ENCODE peak calls at places on chromosomes 3 and 15, in four cellular contexts. L, A, Q and P are unnamed samples.

GRCh38 chr3:112687214-112687613 is 46.3 kb upstream of the CCDC80 start:
- DNase-seq in Q (no peak), L (no peak), A (no peak), P (no peak)

GRCh38 chr15:100095896-100096600 is 245.7 kb downstream of the ADAMTS17 start:
- DNase-seq in L (no peak), A (no peak), Q (no peak), P (no peak)

GRCh38 chr15:43550527-43551363 is 33.3 kb downstream of the MAP1A start:
- DNase-seq in A (peak; percentile 59), Q (no peak), L (no peak), P (no peak)

GRCh38 chr3:48268381-48268935 is 27.6 kb downstream of the ZNF589 start:
- DNase-seq in Q (peak; percentile 16), L (no peak), A (no peak), P (no peak)

GRCh38 chr15:88605507-88606436 is 15.4 kb upstream of the AEN start:
- DNase-seq in Q (no peak), A (peak; percentile 29), L (peak; percentile 64), P (peak; percentile 91)

GRCh38 chr3:25603703-25604102 is 61.0 kb downstream of the TOP2B start:
- DNase-seq in L (no peak), Q (no peak), A (no peak), P (no peak)

GRCh38 chr3:189324538-189325138 is 152.9 kb downstream of the TPRG1 start:
- DNase-seq in A (peak; percentile 72), Q (peak; percentile 94), L (no peak), P (no peak)

GRCh38 chr3:49662720-49663413 is 11.3 kb upstream of the APEH start:
- DNase-seq in Q (no peak), A (no peak), L (no peak), P (no peak)

GRCh38 chr15:50821476-50821875 is 56.0 kb upstream of the SPPL2A start:
- DNase-seq in Q (no peak), L (no peak), A (no peak), P (no peak)

GRCh38 chr15:41603411-41603935 is 44.5 kb downstream of the TYRO3 start:
- DNase-seq in A (no peak), L (peak; percentile 26), Q (no peak), P (no peak)

GRCh38 chr3:14565791-14566588 is 25.8 kb upstream of the GRIP2 start:
- DNase-seq in Q (no peak), A (peak; percentile 26), L (no peak), P (no peak)

GRCh38 chr3:52453496-52454234 is at the start of gene TNNC1:
- DNase-seq in Q (no peak), L (no peak), A (no peak), P (no peak)

GRCh38 chr3:23094890-23095462 is 108.2 kb upstream of the UBE2E2 start:
- DNase-seq in L (no peak), A (peak; percentile 7), Q (no peak), P (no peak)

GRCh38 chr3:188164248-188164687 is 10.3 kb downstream of the LPP start:
- DNase-seq in A (no peak), L (no peak), Q (no peak), P (no peak)

GRCh38 chr3:14430706-14431470 is 28.5 kb downstream of the SLC6A6 start:
- DNase-seq in A (no peak), L (no peak), Q (no peak), P (no peak)

GRCh38 chr15:96418146-96418545 is 87.6 kb downstream of the NR2F2 start:
- DNase-seq in L (no peak), A (no peak), Q (no peak), P (no peak)

GRCh38 chr15:90037510-90037860 is 36.4 kb downstream of the ZNF710 start:
- DNase-seq in Q (no peak), L (no peak), A (peak; percentile 78), P (no peak)

GRCh38 chr3:160611141-160611540 is 45.8 kb upstream of the KPNA4 start:
- DNase-seq in Q (no peak), A (no peak), L (no peak), P (no peak)

GRCh38 chr3:50410185-50410584 is 50.9 kb upstream of the TMEM115 start:
- DNase-seq in Q (no peak), L (no peak), A (no peak), P (no peak)

GRCh38 chr15:84859143-84859542 is 25.3 kb upstream of the SLC28A1 start:
- DNase-seq in L (no peak), A (no peak), Q (no peak), P (no peak)

GRCh38 chr3:191136347-191136746 is 62.7 kb upstream of the OSTN start:
- DNase-seq in A (peak; percentile 18), L (no peak), Q (no peak), P (no peak)

DNA sequence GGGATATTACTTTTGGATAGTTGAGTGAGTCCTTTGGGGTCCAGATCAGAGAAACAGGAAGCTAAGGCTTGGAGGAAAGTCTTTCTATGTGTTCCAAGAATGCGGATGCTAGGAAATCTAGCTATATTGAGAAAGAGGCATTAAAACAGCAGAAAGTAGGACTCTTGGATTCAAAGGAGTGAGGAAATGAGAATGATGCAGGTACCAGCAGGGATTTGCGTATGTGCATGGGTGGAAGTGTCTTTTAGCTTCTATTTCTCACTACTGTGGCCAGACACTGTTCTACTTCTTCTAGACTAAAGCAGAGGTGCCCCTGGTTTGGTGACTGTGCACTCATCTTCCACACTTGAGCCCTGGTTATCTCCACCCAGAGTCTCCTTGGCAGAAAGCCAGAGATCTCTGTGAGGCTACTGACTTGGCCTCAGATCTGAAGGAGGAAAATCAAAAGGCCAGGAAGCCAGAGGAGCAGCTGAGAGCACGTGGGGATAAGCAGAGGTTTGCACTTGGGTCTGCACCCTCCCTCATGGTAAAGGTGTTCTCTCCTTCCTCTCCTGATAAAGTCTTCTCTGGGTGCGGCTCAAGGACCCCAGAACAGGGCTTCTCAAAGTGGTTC is 44.3 kb downstream of the ATP2B2 start:
- DNase-seq in L (no peak), A (no peak), Q (no peak), P (no peak)
- TF ChIP-seq CHD1 in L (no peak), A (no peak), Q (no peak), P (no peak)

DNA sequence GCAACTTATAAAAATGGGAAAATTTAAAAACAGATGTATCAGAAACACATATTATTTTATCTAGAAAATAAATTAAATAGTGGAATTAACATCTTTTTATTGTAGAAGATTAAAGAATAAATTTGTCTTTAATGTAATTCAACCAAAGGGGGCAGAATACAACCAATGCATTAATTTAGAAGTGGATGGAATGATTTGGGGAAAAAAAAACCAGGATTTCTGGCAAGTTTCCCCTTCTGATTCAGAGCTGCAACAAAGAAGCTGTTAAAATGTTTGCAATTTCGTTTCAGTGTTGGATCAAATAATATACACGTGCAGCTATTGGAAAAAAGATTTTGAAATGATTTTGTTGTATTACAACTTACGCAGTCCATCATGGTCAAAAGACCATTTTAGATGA is 71.6 kb upstream of the ZNF280D start:
- DNase-seq in Q (no peak), L (no peak), A (peak; percentile 26), P (no peak)
- TF ChIP-seq CHD1 in Q (no peak), L (no peak), A (no peak), P (no peak)

GRCh38 chr3:132417695-132418520 is 606 bp downstream of the DNAJC13 start:
- DNase-seq in A (peak; percentile 58), L (peak; percentile 62), Q (peak; percentile 31), P (no peak)
- TF ChIP-seq CHD1 in A (no peak), L (no peak), Q (no peak), P (no peak)

DNA sequence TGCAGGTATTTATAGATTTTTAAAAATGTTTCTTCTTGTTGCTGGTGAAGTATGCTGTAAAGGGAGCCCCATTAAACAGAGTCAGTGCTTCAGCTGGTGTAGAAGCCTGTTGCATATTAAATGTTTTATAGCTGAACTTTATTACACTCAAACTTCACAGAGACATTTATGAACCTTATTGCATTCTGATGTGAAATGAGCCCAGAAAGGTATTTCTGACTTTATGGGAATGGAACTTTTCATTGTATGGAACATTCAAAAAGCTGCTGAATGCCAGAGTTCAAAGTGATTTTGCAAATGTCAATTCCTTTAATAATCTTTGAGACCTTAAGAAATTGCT is 329.3 kb upstream of the RASGRP1 start:
- DNase-seq in L (no peak), Q (no peak), A (no peak), P (no peak)
- TF ChIP-seq CHD1 in L (no peak), Q (no peak), A (no peak), P (no peak)

GRCh38 chr3:197297476-197298340 is 704 bp downstream of the DLG1 start:
- DNase-seq in L (peak; percentile 96), A (peak; percentile 82), Q (no peak), P (peak; percentile 65)
- TF ChIP-seq CHD1 in L (peak; percentile 88), A (no peak), Q (no peak), P (no peak)

GRCh38 chr15:98914626-98915025 is 93.0 kb downstream of the PGPEP1L start:
- DNase-seq in L (no peak), Q (no peak), A (peak; percentile 99), P (no peak)
- TF ChIP-seq CHD1 in L (no peak), Q (no peak), A (no peak), P (no peak)

DNA sequence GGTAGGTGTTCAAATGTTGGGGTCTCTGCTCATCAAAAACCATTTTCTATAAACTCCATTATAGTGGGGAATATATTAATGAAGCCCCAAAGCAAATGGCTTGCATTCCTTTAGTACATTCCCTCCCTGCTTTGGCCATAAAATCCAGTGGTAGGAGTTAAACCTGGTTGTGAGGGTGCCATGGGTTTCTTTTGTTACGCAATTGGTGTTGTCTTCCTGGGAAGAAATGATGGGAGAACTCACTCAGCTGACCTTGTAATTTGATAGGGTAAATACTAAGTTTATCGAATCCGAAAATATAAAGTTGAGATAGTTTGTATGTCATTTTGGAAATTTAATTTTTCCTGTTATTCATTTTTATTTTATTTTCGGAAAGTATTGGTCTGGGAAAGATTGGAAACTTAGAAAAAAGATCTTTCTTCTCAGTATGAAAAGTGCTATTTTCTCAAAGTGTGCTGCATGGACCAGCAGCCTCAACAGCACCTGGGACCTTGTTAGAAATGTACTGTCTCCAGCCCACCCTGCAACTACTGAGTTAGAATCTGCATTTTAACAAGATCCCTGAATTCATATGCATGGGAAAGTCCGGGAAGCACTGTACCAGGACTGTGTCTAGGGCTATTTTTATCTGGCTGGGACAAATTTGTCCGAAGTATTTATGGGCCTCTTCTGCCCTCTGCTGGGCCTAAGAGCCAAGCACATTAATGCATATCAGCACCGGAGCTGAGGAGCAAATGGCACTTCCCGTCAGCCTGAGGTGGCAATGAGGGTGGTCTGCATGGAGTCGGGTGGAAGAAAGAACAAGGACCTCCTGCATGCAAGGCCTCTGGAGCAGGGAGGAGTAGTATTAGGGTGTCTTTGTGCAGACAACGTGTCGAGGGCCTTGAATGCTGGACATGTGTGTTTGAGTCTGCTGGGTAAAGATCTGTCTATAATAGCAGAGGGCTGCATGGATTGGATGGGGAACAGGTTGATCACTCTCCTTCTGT is 54.7 kb downstream of the FAM81A start:
- DNase-seq in L (peak; percentile 41), Q (peak; percentile 40), A (peak; percentile 70), P (peak; percentile 29)
- TF ChIP-seq CHD1 in L (no peak), Q (no peak), A (no peak), P (no peak)